ENCODE peak calls at places on chromosome 22, in five cellular contexts. A, T, Z, F and X are unnamed samples.
A peak's percentile ranks its signal among the peaks of the same experiment; 100 is the strongest.

GRCh38 chr22:47781024-47781423 is 1018.6 kb downstream of the TBC1D22A start:
- DNase-seq in A (no peak), T (no peak), Z (no peak), F (no peak), X (no peak)

GRCh38 chr22:29470159-29470855 is 9.7 kb upstream of the NEFH start:
- DNase-seq in A (no peak), T (peak; percentile 70), Z (peak; percentile 30), F (peak; percentile 92), X (peak; percentile 95)

GRCh38 chr22:19122143-19122751 is at the start of gene DGCR2:
- DNase-seq in A (no peak), T (peak; percentile 98), Z (peak; percentile 99), F (peak; percentile 98), X (peak; percentile 99)

GRCh38 chr22:39277135-39277607 is 32.4 kb upstream of the PDGFB start:
- DNase-seq in A (no peak), T (no peak), Z (peak; percentile 68), F (no peak), X (no peak)

GRCh38 chr22:42635531-42635930 is 4.9 kb downstream of the ATP5MGL start:
- DNase-seq in A (no peak), T (peak; percentile 72), Z (peak; percentile 97), F (no peak), X (no peak)

GRCh38 chr22:50276143-50276542 is 6.0 kb upstream of the MAPK11 start:
- DNase-seq in A (no peak), T (no peak), Z (peak; percentile 75), F (no peak), X (peak; percentile 70)

GRCh38 chr22:49393526-49393925 is 434.1 kb downstream of the BRD1 start:
- DNase-seq in A (no peak), T (no peak), Z (no peak), F (no peak), X (no peak)

GRCh38 chr22:26174280-26174679 is 5.0 kb downstream of the SEZ6L start:
- DNase-seq in A (no peak), T (no peak), Z (no peak), F (peak; percentile 31), X (peak; percentile 61)

GRCh38 chr22:19703869-19704268 is 10.4 kb upstream of the SEPTIN5 start:
- DNase-seq in A (peak; percentile 79), T (no peak), Z (no peak), F (no peak), X (no peak)

GRCh38 chr22:20567993-20568417 is 60.6 kb downstream of the MED15 start:
- DNase-seq in A (peak; percentile 62), T (peak; percentile 49), Z (peak; percentile 85), F (no peak), X (no peak)

GRCh38 chr22:41524283-41524682 is 20.0 kb downstream of the POLR3H start:
- DNase-seq in A (no peak), T (peak; percentile 66), Z (peak; percentile 63), F (no peak), X (no peak)

GRCh38 chr22:25797891-25798290 is 55.9 kb downstream of the MYO18B start:
- DNase-seq in A (no peak), T (no peak), Z (no peak), F (no peak), X (no peak)

GRCh38 chr22:32764330-32765116 is 37.0 kb upstream of the TIMP3 start:
- DNase-seq in A (no peak), T (no peak), Z (peak; percentile 89), F (no peak), X (no peak)

GRCh38 chr22:42994917-42995562 is 19.9 kb downstream of the PACSIN2 start:
- DNase-seq in A (no peak), T (no peak), Z (peak; percentile 95), F (no peak), X (no peak)

GRCh38 chr22:46701262-46701661 is 36.8 kb downstream of the CERK start:
- DNase-seq in A (peak; percentile 92), T (peak; percentile 51), Z (no peak), F (no peak), X (no peak)

GRCh38 chr22:23230348-23231068 is 50.2 kb downstream of the BCR start:
- DNase-seq in A (no peak), T (peak; percentile 29), Z (no peak), F (no peak), X (no peak)

GRCh38 chr22:19058713-19059451 is 63.3 kb downstream of the DGCR2 start:
- DNase-seq in A (no peak), T (no peak), Z (no peak), F (no peak), X (no peak)

GRCh38 chr22:24930678-24931077 is 15.8 kb downstream of the LHFPL7 start:
- DNase-seq in A (no peak), T (no peak), Z (no peak), F (no peak), X (no peak)

GRCh38 chr22:23772315-23773246 is at the start of gene MMP11:
- DNase-seq in A (no peak), T (peak; percentile 79), Z (peak; percentile 73), F (peak; percentile 79), X (peak; percentile 82)

GRCh38 chr22:41260871-41261270 is 20.1 kb upstream of the CHADL start:
- DNase-seq in A (no peak), T (no peak), Z (no peak), F (no peak), X (no peak)

GRCh38 chr22:20205964-20206708 is 55.3 kb upstream of the CCDC188 start:
- DNase-seq in A (no peak), T (peak; percentile 83), Z (peak; percentile 82), F (no peak), X (no peak)

GRCh38 chr22:42906605-42907338 is 49.7 kb upstream of the ARFGAP3 start:
- DNase-seq in A (no peak), T (no peak), Z (peak; percentile 50), F (no peak), X (no peak)

GRCh38 chr22:31090217-31091085 is 9.3 kb downstream of the SMTN start:
- DNase-seq in A (no peak), T (no peak), Z (no peak), F (no peak), X (no peak)

GRCh38 chr22:31087744-31088215 is 6.7 kb downstream of the SMTN start:
- DNase-seq in A (no peak), T (no peak), Z (no peak), F (no peak), X (no peak)

GRCh38 chr22:31091106-31091975 is 10.2 kb downstream of the SMTN start:
- DNase-seq in A (no peak), T (no peak), Z (no peak), F (no peak), X (no peak)

GRCh38 chr22:31088233-31088986 is 7.3 kb downstream of the SMTN start:
- DNase-seq in A (no peak), T (no peak), Z (no peak), F (no peak), X (no peak)

GRCh38 chr22:31089101-31090100 is 8.3 kb downstream of the SMTN start:
- DNase-seq in A (no peak), T (no peak), Z (peak; percentile 74), F (peak; percentile 65), X (peak; percentile 78)
- TF ChIP-seq CTCF in A (peak; percentile 84), T (peak; percentile 73), Z (peak; percentile 79), F (peak; percentile 69), X (peak; percentile 91)

DNA sequence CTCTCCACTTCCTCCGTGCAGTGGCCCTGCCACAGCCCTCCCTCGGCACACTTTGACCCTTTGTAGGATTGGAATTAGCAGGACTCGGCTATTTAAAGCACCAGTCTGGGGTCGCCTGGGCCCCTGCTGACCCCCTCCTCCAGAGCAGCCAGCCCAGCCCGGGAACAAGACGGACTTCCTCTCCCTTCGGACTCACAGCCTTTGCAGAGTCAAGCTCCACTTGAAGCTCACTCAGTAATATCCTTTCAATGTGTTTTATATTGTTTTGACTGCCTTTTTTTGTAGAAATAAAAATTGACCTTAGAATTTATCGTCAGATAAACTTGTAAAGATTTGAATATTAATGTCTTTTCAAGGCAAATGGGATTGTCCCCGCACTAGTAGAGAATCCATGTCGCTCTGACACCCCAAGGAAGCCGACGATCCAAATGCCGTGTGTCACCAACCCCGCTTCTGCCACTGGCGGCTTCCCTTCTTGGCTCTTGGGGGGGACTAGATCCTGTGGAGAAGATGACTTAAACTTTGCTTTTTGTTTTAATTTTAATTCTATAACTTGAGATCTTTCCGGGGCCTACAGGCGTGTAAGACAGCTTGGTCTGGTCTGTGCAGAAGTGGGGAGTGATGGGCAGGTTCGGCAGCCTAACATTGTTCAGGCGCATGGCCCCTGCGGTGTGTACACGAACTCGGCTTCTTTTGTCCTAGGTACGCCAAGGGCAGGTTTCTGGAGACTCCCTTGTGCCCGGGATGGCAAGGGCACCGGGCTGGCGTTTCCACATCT is 7.0 kb downstream of the YDJC start:
- DNase-seq in A (no peak), T (no peak), Z (no peak), F (no peak), X (no peak)
- TF ChIP-seq CTCF in A (no peak), T (no peak), Z (no peak), F (no peak), X (no peak)

DNA sequence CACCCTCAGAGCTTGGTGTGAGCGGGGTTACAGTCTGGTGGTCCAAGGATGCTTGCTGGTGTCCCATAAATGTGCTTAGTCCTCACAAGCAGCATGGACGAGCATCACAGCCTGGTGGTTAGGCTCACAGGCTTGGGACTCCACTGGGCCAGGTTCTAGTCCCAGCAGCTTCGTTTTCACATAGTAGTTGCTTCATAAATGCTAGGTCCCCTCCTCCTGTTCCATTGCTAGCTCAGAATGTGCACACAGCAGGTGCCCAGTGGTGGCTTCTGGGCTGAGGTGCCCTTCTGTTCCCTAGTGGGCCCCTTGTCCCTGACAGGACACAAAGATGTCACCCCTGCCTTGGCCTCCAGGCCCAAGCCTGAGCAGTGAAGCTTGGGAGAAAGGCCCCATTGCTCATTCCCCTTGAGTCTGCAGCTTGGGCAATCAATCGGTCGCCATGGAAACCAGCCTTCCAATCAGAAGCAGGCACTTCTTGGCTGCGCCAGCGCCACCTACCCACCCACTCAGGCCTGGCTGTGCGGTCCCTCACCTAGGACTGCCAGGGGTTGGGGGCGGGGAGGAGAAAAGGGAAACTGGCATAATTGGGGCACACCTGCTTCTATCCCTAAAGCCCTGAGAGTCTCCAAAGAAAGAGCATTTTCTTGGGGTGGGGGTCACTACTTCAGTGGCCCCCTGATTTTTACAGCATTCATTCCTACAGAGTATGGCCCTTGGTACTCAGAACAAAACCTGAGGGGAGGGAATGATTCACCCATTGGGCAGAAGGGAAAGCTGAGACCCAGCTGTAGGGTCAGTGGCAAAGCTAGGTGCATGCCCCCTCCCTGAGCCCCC is 48.1 kb downstream of the CYTH4 start:
- DNase-seq in A (no peak), T (no peak), Z (peak; percentile 89), F (peak; percentile 87), X (peak; percentile 90)
- TF ChIP-seq CTCF in A (no peak), T (no peak), Z (no peak), F (no peak), X (peak; percentile 21)

DNA sequence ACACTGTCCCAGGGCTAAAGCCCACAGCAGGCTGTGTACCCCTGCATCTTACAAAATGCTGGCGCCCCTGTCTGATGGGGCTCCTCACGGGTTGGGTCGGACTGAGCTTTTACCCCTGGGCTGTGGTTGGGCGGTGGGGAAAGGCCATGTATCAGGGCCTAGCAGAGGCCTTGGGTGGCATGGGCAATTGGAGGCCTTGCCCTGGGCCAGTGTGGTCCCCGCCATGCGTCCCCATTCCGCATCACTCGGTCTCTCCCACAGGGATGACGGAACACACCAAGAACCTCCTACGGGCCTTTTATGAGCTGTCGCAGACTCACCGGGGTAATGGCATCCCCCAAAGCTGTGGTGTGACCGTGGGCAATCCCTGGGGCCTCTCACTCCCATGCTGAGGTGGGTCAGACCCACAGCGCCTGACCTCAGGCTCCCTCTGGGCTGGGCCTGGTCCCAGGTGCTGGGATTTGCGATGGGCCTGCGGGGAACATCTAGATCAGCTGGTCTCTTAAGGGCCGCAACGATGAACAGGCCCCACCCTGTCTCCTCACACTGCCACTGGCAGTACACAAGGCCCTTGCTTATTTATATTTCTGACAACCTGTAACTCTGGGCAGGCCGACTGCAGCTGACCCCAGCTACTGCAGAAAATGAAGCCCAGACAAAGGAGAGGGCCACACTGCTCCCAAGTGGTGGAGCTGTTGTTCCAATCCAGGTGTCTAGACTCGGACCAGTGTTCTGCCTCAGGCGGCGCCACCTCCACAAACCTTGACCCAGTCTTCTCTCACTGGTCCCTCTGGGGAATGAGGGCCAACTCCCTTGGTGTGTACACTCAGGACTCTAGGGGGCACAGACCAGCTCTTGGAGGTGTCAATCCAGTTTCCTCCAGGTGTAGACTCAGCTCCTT is 12.3 kb downstream of the SLC16A8 start:
- DNase-seq in A (no peak), T (no peak), Z (no peak), F (no peak), X (no peak)
- TF ChIP-seq CTCF in A (no peak), T (no peak), Z (no peak), F (no peak), X (no peak)